ENCODE peak calls at places on chromosomes 4 and X, in six cellular contexts. W, L, X, J, R and N are unnamed samples.

GRCh38 chr4:24742335-24742734 is 53.0 kb upstream of the SOD3 start:
- DNase-seq in W (no peak), L (no peak), X (no peak), J (no peak), R (no peak), N (no peak)

GRCh38 chrX:70452143-70452733 is 7.6 kb downstream of the DLG3 start:
- DNase-seq in W (peak), L (peak), X (peak), J (no peak), R (peak), N (no peak)

GRCh38 chr4:47349323-47349722 is 114.2 kb downstream of the COMMD8 start:
- DNase-seq in W (no peak), L (peak), X (no peak), J (no peak), R (no peak), N (no peak)

GRCh38 chr4:8506373-8507250 is 66.0 kb downstream of the TRMT44 start:
- DNase-seq in W (peak), L (peak), X (no peak), J (no peak), R (no peak), N (no peak)

GRCh38 chr4:14269824-14270223 is 642.3 kb upstream of the BOD1L1 start:
- DNase-seq in W (peak), L (no peak), X (no peak), J (no peak), R (no peak), N (no peak)

GRCh38 chrX:130118941-130119640 is 8.8 kb upstream of the ELF4 start:
- DNase-seq in W (no peak), L (peak), X (no peak), J (no peak), R (no peak), N (no peak)

GRCh38 chr4:113604955-113605354 is 156.6 kb downstream of the CAMK2D start:
- DNase-seq in W (no peak), L (peak), X (no peak), J (peak), R (no peak), N (no peak)

GRCh38 chrX:1713296-1713695 is 98.4 kb downstream of the ASMT start:
- DNase-seq in W (no peak), L (no peak), X (no peak), J (no peak), R (no peak), N (no peak)

GRCh38 chr4:114132830-114133229 is 153.4 kb upstream of the ARSJ start:
- DNase-seq in W (no peak), L (peak), X (no peak), J (peak), R (peak), N (no peak)

GRCh38 chr4:109921384-109921808 is 8.7 kb downstream of the EGF start:
- DNase-seq in W (no peak), L (peak), X (no peak), J (peak), R (no peak), N (peak)

GRCh38 chrX:119880552-119881437 is 9.2 kb downstream of the NDUFA1 start:
- DNase-seq in W (peak), L (peak), X (no peak), J (peak), R (peak), N (peak)

GRCh38 chrX:136456133-136456532 is 31.6 kb upstream of the BRS3 start:
- DNase-seq in W (no peak), L (no peak), X (no peak), J (no peak), R (no peak), N (no peak)

GRCh38 chr4:82097504-82097903 is 276.3 kb downstream of the HNRNPD start:
- DNase-seq in W (no peak), L (no peak), X (no peak), J (no peak), R (peak), N (peak)

GRCh38 chr4:22356996-22357596 is 158.8 kb downstream of the ADGRA3 start:
- DNase-seq in W (no peak), L (peak), X (no peak), J (peak), R (no peak), N (peak)

GRCh38 chrX:80430826-80431501 is 10.7 kb downstream of the TENT5D start:
- DNase-seq in W (no peak), L (peak), X (no peak), J (no peak), R (peak), N (no peak)

GRCh38 chr4:17142232-17142711 is 243.8 kb upstream of the LDB2 start:
- DNase-seq in W (no peak), L (peak), X (no peak), J (peak), R (no peak), N (peak)

GRCh38 chr4:110622841-110623709 is at the start of gene PITX2:
- DNase-seq in W (peak), L (peak), X (no peak), J (peak), R (peak), N (peak)

GRCh38 chr4:57139783-57140182 is 29.6 kb upstream of the IGFBP7 start:
- DNase-seq in W (no peak), L (no peak), X (no peak), J (no peak), R (no peak), N (no peak)

GRCh38 chr4:128951316-128951715 is 141.8 kb downstream of the JADE1 start:
- DNase-seq in W (no peak), L (no peak), X (no peak), J (no peak), R (no peak), N (no peak)

GRCh38 chr4:80586716-80587115 is 251.2 kb downstream of the CFAP299 start:
- DNase-seq in W (no peak), L (no peak), X (no peak), J (peak), R (no peak), N (peak)

GRCh38 chr4:158578476-158578875 is 56.8 kb downstream of the RXFP1 start:
- DNase-seq in W (no peak), L (peak), X (no peak), J (peak), R (no peak), N (peak)

GRCh38 chr4:152936446-152937279 is 540 bp downstream of the FHDC1 start:
- DNase-seq in W (no peak), L (no peak), X (no peak), J (no peak), R (peak), N (no peak)